ENCODE peak calls at places on chromosome 20, in seven cellular contexts. D, B, X, S, V, T and L are unnamed samples.

GRCh38 chr20:9150632-9151031 is 81.7 kb downstream of the PLCB4 start:
- DNase-seq in D (no peak), B (no peak), X (no peak), S (no peak), V (no peak), T (no peak), L (no peak)

GRCh38 chr20:23143098-23143497 is 57.0 kb upstream of the CD93 start:
- DNase-seq in D (no peak), B (no peak), X (peak), S (peak), V (no peak), T (peak), L (peak)

GRCh38 chr20:52150440-52151258 is 40.9 kb downstream of the ZFP64 start:
- DNase-seq in D (peak), B (no peak), X (peak), S (no peak), V (peak), T (peak), L (no peak)

GRCh38 chr20:60589624-60590023 is 631.4 kb downstream of the CDH26 start:
- DNase-seq in D (no peak), B (no peak), X (no peak), S (no peak), V (no peak), T (no peak), L (no peak)

GRCh38 chr20:46093531-46093930 is 3.8 kb upstream of the NCOA5 start:
- DNase-seq in D (no peak), B (no peak), X (no peak), S (no peak), V (no peak), T (no peak), L (no peak)

GRCh38 chr20:52972965-52973819 is 1.0 kb downstream of the TSHZ2 start:
- DNase-seq in D (no peak), B (no peak), X (no peak), S (peak), V (no peak), T (no peak), L (no peak)

GRCh38 chr20:4684837-4685413 is 36.8 kb upstream of the PRND start:
- DNase-seq in D (no peak), B (no peak), X (peak), S (no peak), V (no peak), T (peak), L (no peak)

GRCh38 chr20:64074184-64074789 is 5.0 kb downstream of the RGS19 start:
- DNase-seq in D (no peak), B (no peak), X (no peak), S (no peak), V (no peak), T (no peak), L (no peak)

GRCh38 chr20:36062799-36063198 is 91.7 kb upstream of the EPB41L1 start:
- DNase-seq in D (no peak), B (no peak), X (no peak), S (no peak), V (no peak), T (peak), L (no peak)

GRCh38 chr20:5168582-5169396 is 42.0 kb downstream of the CDS2 start:
- DNase-seq in D (no peak), B (peak), X (peak), S (peak), V (no peak), T (no peak), L (no peak)

GRCh38 chr20:35048739-35049138 is 43.9 kb downstream of the TRPC4AP start:
- DNase-seq in D (no peak), B (no peak), X (no peak), S (no peak), V (no peak), T (no peak), L (no peak)

GRCh38 chr20:40189621-40190020 is 499.4 kb downstream of the MAFB start:
- DNase-seq in D (no peak), B (no peak), X (no peak), S (no peak), V (no peak), T (no peak), L (no peak)

GRCh38 chr20:25067102-25067987 is 9.4 kb upstream of the ACSS1 start:
- DNase-seq in D (no peak), B (no peak), X (no peak), S (no peak), V (no peak), T (no peak), L (no peak)

GRCh38 chr20:1330075-1330830 is 1.3 kb upstream of the SDCBP2 start:
- DNase-seq in D (no peak), B (peak), X (peak), S (peak), V (no peak), T (no peak), L (no peak)

GRCh38 chr20:36908603-36909002 is 32.7 kb downstream of the TLDC2 start:
- DNase-seq in D (no peak), B (no peak), X (no peak), S (no peak), V (peak), T (no peak), L (no peak)

GRCh38 chr20:54601831-54602515 is 126.6 kb downstream of the DOK5 start:
- DNase-seq in D (no peak), B (no peak), X (no peak), S (no peak), V (no peak), T (no peak), L (no peak)

GRCh38 chr20:38692436-38693411 is 31.6 kb upstream of the SLC32A1 start:
- DNase-seq in D (peak), B (no peak), X (peak), S (no peak), V (peak), T (peak), L (no peak)

GRCh38 chr20:43862438-43862837 is 52.2 kb upstream of the TOX2 start:
- DNase-seq in D (no peak), B (no peak), X (no peak), S (no peak), V (no peak), T (no peak), L (no peak)

GRCh38 chr20:50582591-50583234 is 72.5 kb downstream of the PTPN1 start:
- DNase-seq in D (peak), B (peak), X (no peak), S (no peak), V (no peak), T (no peak), L (no peak)

GRCh38 chr20:24657878-24658620 is 188.6 kb downstream of the SYNDIG1 start:
- DNase-seq in D (no peak), B (no peak), X (no peak), S (no peak), V (no peak), T (peak), L (no peak)

GRCh38 chr20:4519530-4519929 is 202.2 kb upstream of the PRND start:
- DNase-seq in D (peak), B (no peak), X (no peak), S (no peak), V (peak), T (no peak), L (peak)

GRCh38 chr20:17680128-17680835 is 1.8 kb downstream of the RRBP1 start:
- DNase-seq in D (no peak), B (no peak), X (peak), S (peak), V (no peak), T (peak), L (peak)

GRCh38 chr20:38723982-38724602 is at the start of gene SLC32A1:
- DNase-seq in D (no peak), B (no peak), X (no peak), S (no peak), V (peak), T (no peak), L (no peak)

GRCh38 chr20:3203315-3204123 is 963 bp downstream of the DDRGK1 start:
- DNase-seq in D (peak), B (no peak), X (no peak), S (no peak), V (peak), T (no peak), L (no peak)

GRCh38 chr20:44166477-44166876 is 20.5 kb downstream of the JPH2 start:
- DNase-seq in D (no peak), B (no peak), X (peak), S (peak), V (no peak), T (no peak), L (no peak)

GRCh38 chr20:55790178-55790577 is 215.1 kb downstream of the CBLN4 start:
- DNase-seq in D (no peak), B (no peak), X (no peak), S (no peak), V (no peak), T (no peak), L (no peak)

GRCh38 chr20:20955837-20956236 is 150.3 kb downstream of the LINC00237 start:
- DNase-seq in D (no peak), B (no peak), X (no peak), S (no peak), V (no peak), T (no peak), L (no peak)

GRCh38 chr20:10090588-10091166 is 55.9 kb downstream of the ANKEF1 start:
- DNase-seq in D (peak), B (no peak), X (peak), S (peak), V (peak), T (peak), L (no peak)

GRCh38 chr20:51961964-51962761 is 159.8 kb upstream of the SALL4 start:
- DNase-seq in D (no peak), B (no peak), X (no peak), S (no peak), V (no peak), T (no peak), L (no peak)

GRCh38 chr20:41573955-41574354 is 44.2 kb downstream of the CHD6 start:
- DNase-seq in D (no peak), B (no peak), X (no peak), S (no peak), V (no peak), T (no peak), L (no peak)

GRCh38 chr20:41574802-41575389 is 43.3 kb downstream of the CHD6 start:
- DNase-seq in D (no peak), B (no peak), X (no peak), S (no peak), V (no peak), T (no peak), L (no peak)

GRCh38 chr20:41571006-41571405 is 47.2 kb downstream of the CHD6 start:
- DNase-seq in D (no peak), B (no peak), X (no peak), S (no peak), V (no peak), T (no peak), L (no peak)

GRCh38 chr20:41570552-41570951 is 47.6 kb downstream of the CHD6 start:
- DNase-seq in D (no peak), B (no peak), X (no peak), S (no peak), V (no peak), T (no peak), L (no peak)

GRCh38 chr20:41572010-41572572 is 46.1 kb downstream of the CHD6 start:
- DNase-seq in D (no peak), B (no peak), X (peak), S (no peak), V (no peak), T (no peak), L (no peak)
- TF ChIP-seq CTCF in D (peak), B (no peak), X (peak), S (no peak), V (no peak), T (peak), L (no peak)

DNA sequence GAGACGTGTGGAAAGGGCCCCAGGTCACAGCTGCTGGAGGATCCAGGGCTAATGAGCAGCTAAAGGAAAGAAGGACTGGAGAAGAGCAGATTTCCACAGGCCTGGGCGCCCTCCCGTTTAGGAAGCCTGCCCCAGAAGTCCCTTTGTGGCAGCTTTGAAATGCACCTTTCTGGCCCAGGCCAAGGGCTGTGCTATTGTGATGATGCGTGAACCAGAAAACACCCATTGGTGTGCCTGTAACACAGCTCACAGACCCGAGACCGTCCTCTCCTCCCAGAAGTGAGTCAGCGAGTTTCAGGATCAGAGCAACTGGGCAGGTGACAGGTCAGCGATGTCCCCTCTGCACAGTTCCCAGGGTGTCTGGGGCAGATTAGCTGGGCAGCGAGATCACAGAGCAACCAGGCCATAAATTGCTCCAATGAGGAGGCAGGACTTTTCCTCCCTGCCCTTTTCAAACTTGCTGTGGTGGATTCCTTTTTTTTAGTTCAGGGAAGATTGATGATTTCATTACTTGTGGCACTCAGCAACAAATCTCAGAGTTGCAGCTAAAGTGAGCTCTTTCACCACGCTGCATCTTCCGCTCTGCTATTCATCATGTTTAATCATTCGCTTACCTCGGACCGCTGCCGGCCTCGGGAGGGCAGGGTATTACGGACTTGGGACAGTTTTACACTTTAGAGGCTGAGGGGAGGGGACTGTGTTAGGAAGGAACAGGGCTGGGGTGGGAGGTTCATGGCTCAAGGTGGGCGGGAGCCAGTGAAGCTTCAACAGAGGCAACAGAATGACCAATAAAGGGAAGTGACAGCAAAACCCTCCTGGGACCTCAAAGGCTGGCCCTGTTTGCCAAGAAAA is 72.1 kb upstream of the SULF2 start:
- DNase-seq in D (peak), B (no peak), X (peak), S (peak), V (peak), T (no peak), L (no peak)
- TF ChIP-seq CTCF in D (no peak), B (no peak), X (no peak), S (no peak), V (no peak), T (no peak), L (no peak)

DNA sequence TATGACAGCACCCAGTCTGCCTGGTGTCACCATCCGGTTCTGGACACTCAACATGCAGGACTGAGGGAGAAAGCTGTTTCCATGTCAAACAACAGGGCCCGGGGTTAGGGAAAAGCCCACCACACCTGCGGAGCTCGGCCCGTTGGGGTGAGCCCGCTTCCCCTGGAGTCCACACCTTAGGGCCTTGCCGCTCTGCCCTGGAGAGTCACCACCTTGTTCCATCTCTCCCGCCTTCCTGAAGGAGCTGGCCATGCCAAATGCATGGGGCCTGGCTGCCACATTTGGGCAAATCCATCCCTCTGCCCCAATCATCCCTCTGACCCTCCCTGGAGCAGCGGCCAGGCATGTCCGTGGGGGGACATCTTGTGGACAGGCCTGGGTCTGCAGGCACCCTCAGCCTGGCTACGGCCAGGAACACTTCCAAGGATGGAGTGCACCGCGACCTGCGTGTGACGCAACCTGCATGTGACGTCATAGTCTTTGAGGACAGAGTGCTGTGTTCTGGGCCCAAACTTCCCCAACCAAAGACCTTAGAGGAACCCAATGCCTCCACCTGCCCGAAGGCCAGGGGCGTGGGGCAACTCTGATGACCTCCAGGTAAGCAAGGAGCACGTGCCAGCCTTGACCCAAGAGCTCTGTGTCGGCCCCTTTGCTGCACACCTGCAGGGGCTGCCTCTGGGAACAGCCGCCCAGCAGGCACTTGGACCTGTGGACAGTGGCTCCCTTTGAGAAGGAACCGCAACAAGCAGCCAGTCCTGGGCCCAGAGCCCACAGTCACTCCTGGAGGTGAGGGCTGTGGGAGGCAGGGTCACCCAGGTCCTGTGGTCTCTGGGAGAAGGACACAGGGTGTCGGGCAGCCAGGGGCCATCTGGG is 1.7 kb downstream of the CABLES2 start:
- DNase-seq in D (no peak), B (no peak), X (peak), S (peak), V (no peak), T (peak), L (peak)
- TF ChIP-seq CTCF in D (no peak), B (no peak), X (peak), S (peak), V (peak), T (peak), L (no peak)

GRCh38 chr20:49486064-49486463 is 3.6 kb upstream of the KCNB1 start:
- DNase-seq in D (no peak), B (no peak), X (no peak), S (no peak), V (no peak), T (no peak), L (no peak)

GRCh38 chr20:49490689-49491088 is 8.2 kb upstream of the KCNB1 start:
- DNase-seq in D (no peak), B (no peak), X (no peak), S (no peak), V (no peak), T (no peak), L (no peak)

GRCh38 chr20:49485563-49485962 is 3.1 kb upstream of the KCNB1 start:
- DNase-seq in D (no peak), B (no peak), X (no peak), S (no peak), V (no peak), T (no peak), L (no peak)

GRCh38 chr20:49484180-49485140 is 2.0 kb upstream of the KCNB1 start:
- DNase-seq in D (peak), B (no peak), X (peak), S (peak), V (peak), T (peak), L (no peak)

GRCh38 chr20:49489688-49490087 is 7.2 kb upstream of the KCNB1 start:
- DNase-seq in D (no peak), B (no peak), X (no peak), S (no peak), V (no peak), T (no peak), L (no peak)
- TF ChIP-seq CTCF in D (no peak), B (no peak), X (no peak), S (no peak), V (no peak), T (no peak), L (no peak)